ENCODE peak calls at places on chromosomes 16 and 17, in six cellular contexts. N, H, I, U, B and D are unnamed samples.

GRCh38 chr17:19344311-19345066 is 18.0 kb downstream of the B9D1 start:
- DNase-seq in N (no peak), H (no peak), I (no peak), U (no peak), B (no peak), D (no peak)

GRCh38 chr16:8859913-8860881 is 8.6 kb downstream of the CARHSP1 start:
- DNase-seq in N (peak; percentile 96), H (no peak), I (no peak), U (no peak), B (no peak), D (no peak)

GRCh38 chr17:68182940-68183551 is 64.8 kb upstream of the AMZ2 start:
- DNase-seq in N (peak; percentile 38), H (no peak), I (no peak), U (no peak), B (peak; percentile 31), D (no peak)

GRCh38 chr17:57810740-57811632 is 38.9 kb downstream of the MRPS23 start:
- DNase-seq in N (peak; percentile 25), H (no peak), I (no peak), U (no peak), B (no peak), D (no peak)

GRCh38 chr17:17853811-17854527 is 17.2 kb upstream of the SREBF1 start:
- DNase-seq in N (no peak), H (no peak), I (no peak), U (no peak), B (no peak), D (no peak)

GRCh38 chr16:6863135-6863534 is 469.5 kb upstream of the RBFOX1 start:
- DNase-seq in N (no peak), H (no peak), I (no peak), U (no peak), B (no peak), D (no peak)

GRCh38 chr17:82962163-82962720 is 117.2 kb upstream of the METRNL start:
- DNase-seq in N (no peak), H (no peak), I (no peak), U (no peak), B (no peak), D (no peak)

GRCh38 chr17:6648181-6648580 is 3.2 kb downstream of the MED31 start:
- DNase-seq in N (peak; percentile 41), H (no peak), I (peak; percentile 9), U (no peak), B (no peak), D (no peak)

GRCh38 chr16:13633381-13633861 is 286.5 kb upstream of the ERCC4 start:
- DNase-seq in N (no peak), H (peak; percentile 4), I (no peak), U (no peak), B (no peak), D (no peak)

GRCh38 chr16:1747934-1748333 is 23.4 kb downstream of the NME3 start:
- DNase-seq in N (no peak), H (no peak), I (no peak), U (no peak), B (no peak), D (no peak)

GRCh38 chr16:4110680-4111079 is 5.6 kb downstream of the ADCY9 start:
- DNase-seq in N (peak; percentile 59), H (no peak), I (no peak), U (no peak), B (no peak), D (no peak)

GRCh38 chr17:55654015-55654414 is 68.6 kb downstream of the TMEM100 start:
- DNase-seq in N (no peak), H (no peak), I (no peak), U (no peak), B (no peak), D (no peak)

GRCh38 chr16:68246671-68247070 is 1.5 kb downstream of the PLA2G15 start:
- DNase-seq in N (no peak), H (no peak), I (no peak), U (no peak), B (no peak), D (no peak)

GRCh38 chr16:87707714-87708113 is 58.1 kb downstream of the KLHDC4 start:
- DNase-seq in N (no peak), H (no peak), I (no peak), U (no peak), B (no peak), D (no peak)

GRCh38 chr17:81842725-81843504 is 8.1 kb upstream of the PPP1R27 start:
- DNase-seq in N (no peak), H (no peak), I (no peak), U (no peak), B (no peak), D (no peak)
- TF ChIP-seq POLR2AphosphoS5 in N (peak; percentile 56), H (no peak), I (peak; percentile 22), U (peak; percentile 7), B (peak; percentile 39), D (no peak)

DNA sequence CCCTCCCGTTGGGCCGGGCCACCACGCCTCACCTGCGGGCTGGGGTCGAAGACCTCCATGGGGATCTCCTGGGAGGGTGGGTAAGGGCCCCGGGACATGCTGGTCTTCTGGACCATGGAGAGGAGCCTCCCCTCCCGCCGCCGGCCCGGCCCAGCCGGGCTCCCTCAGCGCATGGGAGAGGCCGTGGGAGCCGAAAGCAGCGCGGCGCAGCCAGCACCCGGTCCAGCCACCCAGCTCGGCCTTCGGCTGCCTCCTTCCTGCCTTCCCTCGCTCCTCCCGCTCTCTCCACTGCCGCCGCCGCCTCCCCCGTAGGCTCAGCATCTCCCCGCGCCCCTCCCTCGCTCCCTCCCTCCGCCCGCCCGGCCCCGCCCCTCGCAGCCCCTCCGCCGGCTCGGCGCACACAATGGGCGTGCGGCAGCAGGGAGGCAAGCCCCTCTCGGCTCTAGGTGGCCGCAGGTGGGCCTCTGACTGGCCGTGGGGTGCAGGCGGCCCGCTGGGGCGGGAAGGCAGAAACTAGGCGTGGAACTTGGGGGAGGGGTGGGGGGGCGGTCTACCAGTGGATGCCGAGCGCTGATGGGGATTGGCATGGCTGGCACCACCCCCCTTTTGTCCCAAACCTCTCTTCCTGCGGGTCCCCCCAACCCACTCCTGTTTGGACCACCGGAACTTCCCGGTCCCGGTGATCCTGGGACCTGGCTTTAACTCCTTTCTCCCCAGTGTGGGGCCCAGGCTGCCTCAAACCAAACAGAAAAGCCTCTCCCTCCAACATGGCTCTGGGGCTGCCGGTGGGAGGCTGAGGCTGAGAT is at the start of gene CACNB1:
- DNase-seq in N (peak; percentile 45), H (no peak), I (peak; percentile 90), U (peak; percentile 85), B (peak; percentile 82), D (peak; percentile 80)
- TF ChIP-seq POLR2A in N (no peak), H (peak; percentile 83), I (peak; percentile 61), U (peak; percentile 38), B (no peak), D (peak; percentile 48)

GRCh38 chr17:35566955-35567354 is 6.3 kb upstream of the SLFN14 start:
- DNase-seq in N (no peak), H (no peak), I (no peak), U (no peak), B (no peak), D (no peak)

GRCh38 chr17:35569405-35569804 is 8.8 kb upstream of the SLFN14 start:
- DNase-seq in N (no peak), H (no peak), I (no peak), U (no peak), B (no peak), D (no peak)

DNA sequence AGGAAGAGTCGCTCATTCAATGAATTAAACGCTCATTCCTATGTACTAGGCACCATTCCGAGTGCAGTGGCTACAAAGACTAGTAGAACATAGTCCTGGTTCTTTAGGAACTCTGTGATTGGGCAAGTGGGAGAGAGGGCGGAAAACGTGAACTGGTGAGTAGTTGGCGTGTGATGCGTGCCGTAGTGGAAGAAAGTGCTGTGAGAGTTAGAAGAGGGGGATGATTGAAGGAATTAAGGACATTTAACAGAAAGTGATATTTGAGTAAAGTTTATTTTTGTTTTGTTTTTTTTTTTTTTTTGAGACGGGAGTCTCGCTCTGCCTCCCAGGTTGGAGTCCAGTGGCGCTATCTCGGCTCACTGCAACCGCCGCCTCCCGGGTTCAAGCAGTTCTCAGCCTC is 7.9 kb upstream of the SLFN14 start:
- DNase-seq in N (peak; percentile 29), H (no peak), I (peak; percentile 58), U (no peak), B (no peak), D (peak; percentile 19)
- TF ChIP-seq TAF1 in N (no peak), H (no peak), I (no peak), U (no peak), B (no peak), D (no peak)

GRCh38 chr16:67183627-67184452 is at the start of gene MATCAP1:
- DNase-seq in N (peak; percentile 99), H (peak; percentile 91), I (peak; percentile 100), U (peak; percentile 95), B (peak; percentile 99), D (peak; percentile 100)

GRCh38 chr16:67184453-67185002 is 765 bp upstream of the MATCAP1 start:
- DNase-seq in N (no peak), H (no peak), I (no peak), U (peak; percentile 70), B (no peak), D (no peak)

GRCh38 chr16:67186550-67186950 is 2.8 kb upstream of the MATCAP1 start:
- DNase-seq in N (no peak), H (no peak), I (no peak), U (no peak), B (no peak), D (no peak)

GRCh38 chr16:67185866-67186134 is 2.0 kb upstream of the MATCAP1 start:
- DNase-seq in N (no peak), H (no peak), I (no peak), U (no peak), B (no peak), D (no peak)

DNA sequence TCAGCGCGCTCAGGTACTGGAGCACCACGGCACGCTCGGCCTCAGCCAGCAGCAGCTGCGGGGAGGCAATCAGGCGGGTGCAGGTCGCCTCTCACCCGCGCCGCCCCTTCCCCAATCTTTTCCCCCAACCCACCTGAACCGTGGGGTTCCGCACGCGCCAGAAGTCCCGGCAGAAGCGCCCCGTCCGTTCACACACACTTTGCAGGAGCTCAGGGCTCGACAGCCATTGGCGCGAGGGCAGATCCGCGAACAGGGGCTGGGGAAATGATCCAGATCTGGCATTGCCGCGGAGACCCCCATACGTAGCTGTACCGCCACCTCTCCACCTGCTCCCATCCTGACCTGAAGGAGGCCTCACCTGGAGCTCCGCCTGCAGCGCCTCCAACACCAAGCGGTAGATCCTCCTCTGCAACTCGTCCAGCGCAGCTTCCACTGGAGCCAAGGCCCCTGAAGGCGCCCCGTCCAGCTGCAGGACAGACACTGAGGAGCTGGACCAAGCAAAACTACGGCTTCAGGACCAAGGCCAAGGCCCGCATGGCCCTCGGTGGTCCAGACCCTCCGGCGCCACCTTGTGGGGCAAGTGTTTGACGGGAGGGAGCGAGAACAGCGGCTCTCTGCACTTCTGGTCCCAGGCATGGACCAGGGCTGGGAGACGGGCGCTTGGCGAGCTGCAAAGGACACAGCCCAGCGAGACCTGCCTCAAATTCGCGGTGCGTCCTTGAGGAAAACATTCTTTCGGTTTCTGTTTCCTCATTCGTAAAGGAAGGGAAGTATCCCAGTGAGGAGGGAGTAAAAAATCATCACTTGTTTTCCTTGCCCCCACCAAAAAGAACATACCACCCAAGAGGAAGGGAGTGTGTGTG is 1.5 kb upstream of the MATCAP1 start:
- DNase-seq in N (peak; percentile 86), H (no peak), I (peak; percentile 77), U (peak; percentile 97), B (no peak), D (peak; percentile 69)
- TF ChIP-seq POLR2AphosphoS5 in N (no peak), H (no peak), I (no peak), U (no peak), B (no peak), D (no peak)